ENCODE peak calls at places on chromosomes 2 and 18, in six cellular contexts. E is GM12878, Q is HCT116, S is HepG2, R is K562, J is H1. B is an unnamed sample. For H3K9me3, the result is how much of the 10 kb centered on the place peaks cover.

GRCh38 chr18:58175122-58175687 is 131.2 kb downstream of the NEDD4L start:
- DNase-seq in Q (no peak), J (peak), R (peak), E (no peak), S (no peak), B (no peak)

GRCh38 chr2:22673501-22673900 is 711.5 kb upstream of the KLHL29 start:
- DNase-seq in Q (no peak), R (no peak), E (no peak), J (no peak), S (no peak), B (no peak)

GRCh38 chr2:128593518-128594272 is 275.0 kb upstream of the HS6ST1 start:
- DNase-seq in E (no peak), S (no peak), Q (no peak), R (no peak), J (no peak), B (no peak)

GRCh38 chr2:240584486-240585031 is 2.0 kb upstream of the CAPN10 start:
- DNase-seq in S (peak), E (peak), R (no peak), J (no peak), Q (no peak), B (no peak)

GRCh38 chr2:54904836-54905235 is 145.4 kb downstream of the RTN4 start:
- DNase-seq in J (no peak), S (peak), R (no peak), E (no peak), Q (peak), B (no peak)

GRCh38 chr2:240796543-240797499 is 23.2 kb downstream of the KIF1A start:
- DNase-seq in S (no peak), Q (no peak), J (no peak), R (no peak), E (no peak), B (no peak)

GRCh38 chr2:159211447-159212396 is 74.8 kb downstream of the WDSUB1 start:
- DNase-seq in J (peak), Q (no peak), E (no peak), R (no peak), S (peak), B (peak)

GRCh38 chr2:238874330-238875050 is 26.6 kb downstream of the TWIST2 start:
- DNase-seq in E (no peak), Q (no peak), R (no peak), J (no peak), S (no peak), B (no peak)

GRCh38 chr2:162317910-162318279 is 589 bp downstream of the IFIH1 start:
- DNase-seq in R (no peak), E (no peak), J (no peak), S (no peak), Q (no peak), B (no peak)

GRCh38 chr2:42135381-42136312 is 33.5 kb upstream of the EML4 start:
- DNase-seq in Q (no peak), S (peak), R (no peak), E (no peak), J (no peak), B (no peak)

GRCh38 chr2:202608142-202608852 is 26.5 kb upstream of the FAM117B start:
- DNase-seq in E (peak), S (no peak), J (no peak), R (no peak), Q (no peak), B (no peak)

GRCh38 chr18:9757851-9758587 is 49.9 kb downstream of the RAB31 start:
- DNase-seq in J (no peak), E (no peak), Q (no peak), R (peak), S (no peak), B (no peak)

GRCh38 chr2:45992021-45992745 is 305.0 kb upstream of the EPAS1 start:
- DNase-seq in J (peak), R (no peak), S (peak), Q (no peak), E (no peak), B (no peak)

GRCh38 chr2:143375376-143375880 is 246.2 kb downstream of the ARHGAP15 start:
- DNase-seq in J (no peak), S (no peak), E (no peak), Q (no peak), R (no peak), B (no peak)

GRCh38 chr2:128536925-128537620 is 218.4 kb upstream of the HS6ST1 start:
- DNase-seq in Q (peak), R (peak), E (no peak), S (peak), J (peak), B (peak)

GRCh38 chr2:130346741-130347066 is 4.0 kb downstream of the IMP4 start:
- DNase-seq in E (no peak), S (no peak), Q (no peak), J (no peak), R (no peak), B (no peak)

GRCh38 chr2:224369028-224369632 is 32.8 kb downstream of the FAM124B start:
- DNase-seq in R (peak), Q (peak), S (peak), E (no peak), J (no peak), B (peak)

GRCh38 chr18:40676676-40677075 is 1278.4 kb upstream of the PIK3C3 start:
- DNase-seq in R (no peak), E (no peak), J (no peak), Q (no peak), S (no peak), B (no peak)

GRCh38 chr2:190267302-190267701 is 52.3 kb downstream of the HIBCH start:
- DNase-seq in R (no peak), J (no peak), E (no peak), S (peak), Q (peak), B (no peak)

GRCh38 chr2:6866239-6866745 is 585 bp upstream of the CMPK2 start:
- DNase-seq in J (no peak), S (peak), R (peak), Q (peak), E (peak), B (peak)

GRCh38 chr2:9826208-9826607 is 17.1 kb upstream of the TAF1B start:
- DNase-seq in Q (no peak), E (no peak), J (no peak), S (no peak), R (no peak), B (no peak)

GRCh38 chr2:195038158-195038557 is 618.9 kb upstream of the SLC39A10 start:
- DNase-seq in R (no peak), J (no peak), Q (no peak), S (no peak), E (no peak), B (no peak)

GRCh38 chr2:229071292-229071976 is 199.7 kb downstream of the PID1 start:
- DNase-seq in S (no peak), J (no peak), R (no peak), Q (no peak), E (no peak), B (no peak)

GRCh38 chr2:19754907-19755306 is 146.9 kb downstream of the TTC32 start:
- DNase-seq in J (no peak), R (no peak), S (no peak), E (no peak), Q (no peak), B (no peak)

GRCh38 chr2:46131-46470 is 204 bp downstream of the FAM110C start:
- DNase-seq in S (no peak), Q (no peak), J (no peak), R (no peak), E (no peak), B (no peak)

GRCh38 chr2:60823694-60824305 is 57.6 kb upstream of the REL start:
- DNase-seq in Q (no peak), R (no peak), J (no peak), S (no peak), E (no peak), B (no peak)

GRCh38 chr18:80210312-80211083 is 36.8 kb downstream of the PARD6G start:
- DNase-seq in S (peak), E (no peak), R (no peak), Q (no peak), J (peak), B (no peak)

GRCh38 chr2:75155115-75155514 is 44.2 kb downstream of the TACR1 start:
- DNase-seq in R (no peak), E (no peak), S (no peak), J (no peak), Q (no peak), B (no peak)

GRCh38 chr18:63062246-63062645 is 257.3 kb downstream of the BCL2 start:
- DNase-seq in S (no peak), E (no peak), Q (no peak), J (no peak), R (no peak), B (no peak)

GRCh38 chr2:101815154-101815553 is 117.6 kb downstream of the MAP4K4 start:
- DNase-seq in E (no peak), Q (no peak), J (no peak), R (no peak), S (no peak), B (no peak)

DNA sequence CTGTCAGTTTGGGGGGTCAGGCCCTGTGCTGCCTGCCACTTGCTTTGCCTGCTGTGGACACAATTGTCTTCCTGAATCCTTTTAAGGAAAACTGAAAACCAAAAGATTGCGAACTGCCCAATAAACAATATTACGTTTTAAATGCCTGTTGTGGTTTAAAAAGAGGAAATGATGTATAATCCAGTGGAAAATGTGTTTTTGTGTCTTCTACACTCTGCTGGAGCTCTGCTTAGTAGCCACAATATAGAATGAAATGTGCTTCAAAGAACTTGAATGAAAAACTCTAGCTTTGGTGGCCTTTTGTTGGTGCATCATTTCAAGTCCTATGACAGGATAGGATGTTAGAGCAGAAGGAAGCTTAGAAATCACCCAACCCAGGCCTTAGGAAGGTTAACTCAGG is 23.2 kb upstream of the CABYR start:
- DNase-seq in S (no peak), R (no peak), Q (no peak), J (no peak), E (no peak), B (no peak)
- TF ChIP-seq ZNF274 in S (no peak), R (no peak), Q (no peak), J (no peak), E (no peak), B (no peak)

GRCh38 chr18:78090584-78090983 is 840.9 kb downstream of the GALR1 start:
- DNase-seq in R (no peak), S (no peak), Q (no peak), E (no peak), J (no peak), B (no peak)

GRCh38 chr18:78082776-78083175 is 833.1 kb downstream of the GALR1 start:
- DNase-seq in Q (no peak), R (no peak), E (no peak), J (no peak), S (no peak), B (no peak)

GRCh38 chr18:78085241-78086185 is 835.9 kb downstream of the GALR1 start:
- DNase-seq in S (no peak), R (no peak), Q (no peak), J (no peak), E (no peak), B (no peak)

GRCh38 chr18:78086931-78087330 is 837.3 kb downstream of the GALR1 start:
- DNase-seq in Q (no peak), S (no peak), R (no peak), J (no peak), E (no peak), B (no peak)

DNA sequence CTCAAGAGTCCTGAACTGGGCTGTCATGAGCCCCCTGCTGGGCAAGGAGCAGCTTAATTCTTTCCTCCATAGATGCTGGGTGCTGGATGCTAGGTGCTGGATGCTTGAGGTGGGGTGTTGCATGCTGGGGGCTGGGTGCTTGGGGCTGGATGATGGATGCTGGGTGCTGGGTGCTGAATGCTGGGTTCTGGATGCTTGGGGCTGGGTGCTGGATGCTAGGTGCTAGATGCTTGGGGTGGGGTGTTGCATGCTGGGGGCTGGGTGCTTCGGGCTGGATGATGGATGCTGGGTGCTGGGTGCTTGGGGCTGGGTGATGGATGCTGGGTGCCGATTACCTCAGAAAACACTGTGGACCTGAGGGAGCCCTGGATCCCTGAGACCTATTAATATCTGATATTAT is 837.7 kb downstream of the GALR1 start:
- DNase-seq in E (no peak), S (peak), R (no peak), J (no peak), Q (no peak), B (no peak)
- H3K9me3 ChIP-seq in E (under half), S (under half), R (under half), J (under half), Q (under half), B (under half)

DNA sequence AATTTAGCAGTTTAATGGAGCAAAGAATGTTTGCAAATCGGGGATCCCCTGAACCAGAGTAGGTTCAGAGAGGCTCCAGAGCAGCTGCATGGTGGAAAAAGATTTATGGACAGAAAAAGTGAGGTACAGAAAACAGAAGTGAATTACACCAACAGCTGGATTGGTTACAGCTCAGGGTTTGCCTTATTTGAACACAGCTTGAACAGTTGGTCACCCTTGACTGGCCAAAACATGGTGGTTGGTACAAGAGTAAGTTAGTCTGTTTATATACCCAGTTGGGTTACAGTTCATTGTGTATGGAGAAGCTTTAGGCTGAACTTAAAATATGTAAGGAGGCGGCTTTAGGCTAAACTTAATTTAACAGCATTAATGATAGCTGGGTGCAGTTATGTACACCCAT is 5.4 kb upstream of the CDCA7 start:
- DNase-seq in E (no peak), J (no peak), R (no peak), Q (no peak), S (no peak), B (no peak)
- TF ChIP-seq ZNF274 in E (no peak), J (no peak), R (no peak), Q (no peak), S (no peak), B (no peak)

GRCh38 chr2:95220449-95220848 is 13.1 kb downstream of the ZNF892 start:
- DNase-seq in R (no peak), Q (no peak), J (no peak), S (no peak), E (no peak), B (no peak)
- H3K9me3 ChIP-seq in R (under half), Q (under half), J (half or more), S (half or more), E (under half), B (half or more)

DNA sequence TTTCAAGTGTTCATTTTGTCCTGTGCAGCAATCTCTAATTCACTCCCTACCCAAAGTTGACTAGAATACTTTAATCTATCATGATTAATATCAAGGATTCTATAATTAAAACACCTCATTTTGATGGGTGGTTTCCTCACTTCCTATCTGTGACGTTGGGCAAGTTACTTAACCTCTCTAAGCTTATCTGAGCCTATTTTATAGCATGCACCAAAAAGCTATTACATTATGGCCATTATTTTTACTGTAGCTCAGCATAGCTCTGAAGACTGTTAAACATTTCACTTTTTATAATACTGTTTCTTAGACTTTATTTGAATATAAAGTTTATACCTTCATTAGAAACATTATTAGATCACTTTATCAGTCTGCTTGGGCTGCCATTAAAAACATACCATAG is 579.6 kb upstream of the NXPH2 start:
- DNase-seq in S (no peak), Q (no peak), J (no peak), R (no peak), E (no peak), B (no peak)
- TF ChIP-seq ZNF274 in S (no peak), Q (no peak), J (no peak), R (no peak), E (no peak), B (no peak)

B was measured in NT2/D1.